ENCODE peak calls at places on chromosomes 11 and 22, in four cellular contexts. One of them, this sample, is unnamed. For H3K4me1, the result is how much of the 10 kb centered on the place peaks cover.

GRCh38 chr11:102589047-102589459 is 36.1 kb downstream of the MMP20 start:
- DNase-seq in neural progenitor cell: no peak
- DNase-seq in SK-N-SH: no peak
- DNase-seq in IMR-90: no peak
- DNase-seq in this sample: no peak

GRCh38 chr11:43532046-43532445 is 148.5 kb upstream of the HSD17B12 start:
- DNase-seq in neural progenitor cell: no peak
- DNase-seq in SK-N-SH: no peak
- DNase-seq in IMR-90: no peak
- DNase-seq in this sample: no peak

GRCh38 chr11:65489061-65489705 is 9.7 kb upstream of the MALAT1 start:
- DNase-seq in neural progenitor cell: peak
- DNase-seq in SK-N-SH: no peak
- DNase-seq in IMR-90: peak
- DNase-seq in this sample: no peak

GRCh38 chr11:130070109-130070828 is 575 bp downstream of the APLP2 start:
- DNase-seq in neural progenitor cell: peak
- DNase-seq in SK-N-SH: peak
- DNase-seq in IMR-90: peak
- DNase-seq in this sample: peak

GRCh38 chr11:64742087-64742939 is 1.6 kb downstream of the RASGRP2 start:
- DNase-seq in neural progenitor cell: peak
- DNase-seq in SK-N-SH: no peak
- DNase-seq in IMR-90: no peak
- DNase-seq in this sample: no peak

GRCh38 chr11:67056640-67057409 is at the start of gene RHOD:
- DNase-seq in neural progenitor cell: peak
- DNase-seq in SK-N-SH: no peak
- DNase-seq in IMR-90: no peak
- DNase-seq in this sample: no peak

GRCh38 chr11:34345991-34346480 is 11.8 kb downstream of the ABTB2 start:
- DNase-seq in neural progenitor cell: no peak
- DNase-seq in SK-N-SH: peak
- DNase-seq in IMR-90: peak
- DNase-seq in this sample: no peak

GRCh38 chr22:26743149-26743548 is 85.8 kb downstream of the MIAT start:
- DNase-seq in neural progenitor cell: no peak
- DNase-seq in SK-N-SH: no peak
- DNase-seq in IMR-90: no peak
- DNase-seq in this sample: no peak

GRCh38 chr11:76248210-76248609 is 41.9 kb upstream of the WNT11 start:
- DNase-seq in neural progenitor cell: peak
- DNase-seq in SK-N-SH: no peak
- DNase-seq in IMR-90: no peak
- DNase-seq in this sample: no peak

GRCh38 chr11:62980133-62980760 is 4.5 kb downstream of the SLC22A6 start:
- DNase-seq in neural progenitor cell: peak
- DNase-seq in SK-N-SH: no peak
- DNase-seq in IMR-90: peak
- DNase-seq in this sample: no peak

GRCh38 chr11:72209101-72209500 is 7.5 kb upstream of the FOLR2 start:
- DNase-seq in neural progenitor cell: no peak
- DNase-seq in SK-N-SH: no peak
- DNase-seq in IMR-90: no peak
- DNase-seq in this sample: no peak

GRCh38 chr11:85779956-85780640 is 30.8 kb downstream of the SYTL2 start:
- DNase-seq in neural progenitor cell: peak
- DNase-seq in SK-N-SH: no peak
- DNase-seq in IMR-90: peak
- DNase-seq in this sample: no peak

GRCh38 chr22:20219667-20220628 is 48.2 kb downstream of the RTN4R start:
- DNase-seq in neural progenitor cell: no peak
- DNase-seq in SK-N-SH: no peak
- DNase-seq in IMR-90: no peak
- DNase-seq in this sample: peak

GRCh38 chr22:20956258-20957117 is 10.6 kb upstream of the AIFM3 start:
- DNase-seq in neural progenitor cell: peak
- DNase-seq in SK-N-SH: no peak
- DNase-seq in IMR-90: peak
- DNase-seq in this sample: no peak

GRCh38 chr11:76524919-76525318 is 80.1 kb downstream of the EMSY start:
- DNase-seq in neural progenitor cell: no peak
- DNase-seq in SK-N-SH: no peak
- DNase-seq in IMR-90: peak
- DNase-seq in this sample: no peak

GRCh38 chr11:18088371-18088770 is 17.5 kb downstream of the SAAL1 start:
- DNase-seq in neural progenitor cell: no peak
- DNase-seq in SK-N-SH: no peak
- DNase-seq in IMR-90: no peak
- DNase-seq in this sample: no peak

GRCh38 chr22:26360169-26360885 is 68.7 kb upstream of the ASPHD2 start:
- DNase-seq in neural progenitor cell: peak
- DNase-seq in SK-N-SH: peak
- DNase-seq in IMR-90: peak
- DNase-seq in this sample: peak

GRCh38 chr11:118111744-118112035 is 24.9 kb upstream of the SMIM35 start:
- DNase-seq in neural progenitor cell: no peak
- DNase-seq in SK-N-SH: no peak
- DNase-seq in IMR-90: no peak
- DNase-seq in this sample: no peak

GRCh38 chr11:120680322-120680721 is 168.8 kb downstream of the GRIK4 start:
- DNase-seq in neural progenitor cell: no peak
- DNase-seq in SK-N-SH: no peak
- DNase-seq in IMR-90: no peak
- DNase-seq in this sample: no peak

GRCh38 chr11:19307498-19307897 is 66.8 kb upstream of the E2F8 start:
- DNase-seq in neural progenitor cell: no peak
- DNase-seq in SK-N-SH: no peak
- DNase-seq in IMR-90: no peak
- DNase-seq in this sample: no peak

GRCh38 chr11:122261546-122261945 is 145.5 kb upstream of the BLID start:
- DNase-seq in neural progenitor cell: no peak
- DNase-seq in SK-N-SH: no peak
- DNase-seq in IMR-90: peak
- DNase-seq in this sample: no peak

GRCh38 chr11:96794152-96794551 is 404.3 kb downstream of the JRKL start:
- DNase-seq in neural progenitor cell: peak
- DNase-seq in SK-N-SH: no peak
- DNase-seq in IMR-90: no peak
- DNase-seq in this sample: no peak
- TF ChIP-seq CTCF in neural progenitor cell: peak
- TF ChIP-seq CTCF in SK-N-SH: peak
- TF ChIP-seq CTCF in IMR-90: peak
- TF ChIP-seq CTCF in this sample: peak

DNA sequence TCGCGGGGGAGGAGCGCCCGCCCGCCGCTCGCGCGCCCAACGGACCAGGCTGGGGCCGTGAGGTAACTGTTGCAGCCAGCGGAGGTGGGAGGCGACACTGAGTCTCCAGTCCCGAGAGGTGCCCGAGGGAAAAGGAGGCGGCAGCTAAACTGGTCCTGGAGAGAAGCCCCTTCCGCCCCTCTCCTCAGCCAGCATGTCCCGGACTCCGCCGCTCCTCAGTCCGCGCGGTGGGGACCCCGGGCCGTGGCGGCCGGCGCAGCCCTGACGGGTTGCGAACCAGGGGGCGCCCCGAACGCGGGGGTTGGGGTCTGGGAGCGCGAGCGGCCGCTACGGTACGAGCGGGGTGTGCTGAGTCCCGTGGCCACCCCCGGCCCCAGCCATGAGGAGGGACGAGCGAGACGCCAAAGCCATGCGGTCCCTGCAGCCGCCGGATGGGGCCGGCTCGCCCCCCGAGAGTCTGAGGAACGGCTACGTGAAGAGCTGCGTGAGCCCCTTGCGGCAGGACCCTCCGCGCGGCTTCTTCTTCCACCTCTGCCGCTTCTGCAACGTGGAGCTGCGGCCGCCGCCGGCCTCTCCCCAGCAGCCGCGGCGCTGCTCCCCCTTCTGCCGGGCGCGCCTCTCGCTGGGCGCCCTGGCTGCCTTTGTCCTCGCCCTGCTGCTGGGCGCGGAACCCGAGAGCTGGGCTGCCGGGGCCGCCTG is at the start of gene PDE3B:
- DNase-seq in neural progenitor cell: peak
- DNase-seq in SK-N-SH: peak
- DNase-seq in IMR-90: peak
- DNase-seq in this sample: peak
- H3K4me1 ChIP-seq in neural progenitor cell: under half
- H3K4me1 ChIP-seq in SK-N-SH: under half
- H3K4me1 ChIP-seq in IMR-90: under half
- H3K4me1 ChIP-seq in this sample: under half

GRCh38 chr22:37229012-37229804 is 14.9 kb downstream of the RAC2 start:
- DNase-seq in neural progenitor cell: no peak
- DNase-seq in SK-N-SH: peak
- DNase-seq in IMR-90: peak
- DNase-seq in this sample: no peak

GRCh38 chr22:37231406-37232139 is 12.5 kb downstream of the RAC2 start:
- DNase-seq in neural progenitor cell: no peak
- DNase-seq in SK-N-SH: peak
- DNase-seq in IMR-90: no peak
- DNase-seq in this sample: no peak

GRCh38 chr22:37228106-37229011 is 15.7 kb downstream of the RAC2 start:
- DNase-seq in neural progenitor cell: no peak
- DNase-seq in SK-N-SH: no peak
- DNase-seq in IMR-90: peak
- DNase-seq in this sample: no peak

GRCh38 chr22:37230673-37231405 is 13.2 kb downstream of the RAC2 start:
- DNase-seq in neural progenitor cell: no peak
- DNase-seq in SK-N-SH: no peak
- DNase-seq in IMR-90: no peak
- DNase-seq in this sample: no peak

GRCh38 chr22:37229805-37230672 is 14.0 kb downstream of the RAC2 start:
- DNase-seq in neural progenitor cell: no peak
- DNase-seq in SK-N-SH: no peak
- DNase-seq in IMR-90: peak
- DNase-seq in this sample: no peak
- H3K4me3 ChIP-seq in neural progenitor cell: no peak
- H3K4me3 ChIP-seq in SK-N-SH: no peak
- H3K4me3 ChIP-seq in IMR-90: no peak
- H3K4me3 ChIP-seq in this sample: no peak

DNA sequence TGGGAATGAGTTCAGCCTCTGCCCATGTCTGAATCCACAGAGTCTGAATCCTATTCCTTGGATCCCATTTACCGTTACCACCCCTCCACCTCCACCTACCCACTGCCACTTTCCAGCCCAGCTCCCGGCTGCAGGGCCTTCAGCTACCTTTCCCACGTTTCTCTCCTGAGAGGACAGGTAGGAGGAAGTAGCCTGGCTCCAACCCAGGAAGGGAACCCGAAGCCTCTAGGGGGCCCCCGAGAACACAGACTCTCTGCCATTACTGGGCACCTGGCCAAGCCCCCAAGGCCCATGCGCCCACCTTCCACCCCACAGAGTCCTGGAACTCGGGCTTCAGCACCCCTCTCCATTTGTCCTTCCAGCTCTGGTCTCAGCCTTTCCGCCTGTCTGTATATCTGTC is 101.9 kb upstream of the LMO1 start:
- DNase-seq in neural progenitor cell: no peak
- DNase-seq in SK-N-SH: no peak
- DNase-seq in IMR-90: no peak
- DNase-seq in this sample: no peak
- TF ChIP-seq CTCF in neural progenitor cell: peak
- TF ChIP-seq CTCF in SK-N-SH: no peak
- TF ChIP-seq CTCF in IMR-90: no peak
- TF ChIP-seq CTCF in this sample: no peak

DNA sequence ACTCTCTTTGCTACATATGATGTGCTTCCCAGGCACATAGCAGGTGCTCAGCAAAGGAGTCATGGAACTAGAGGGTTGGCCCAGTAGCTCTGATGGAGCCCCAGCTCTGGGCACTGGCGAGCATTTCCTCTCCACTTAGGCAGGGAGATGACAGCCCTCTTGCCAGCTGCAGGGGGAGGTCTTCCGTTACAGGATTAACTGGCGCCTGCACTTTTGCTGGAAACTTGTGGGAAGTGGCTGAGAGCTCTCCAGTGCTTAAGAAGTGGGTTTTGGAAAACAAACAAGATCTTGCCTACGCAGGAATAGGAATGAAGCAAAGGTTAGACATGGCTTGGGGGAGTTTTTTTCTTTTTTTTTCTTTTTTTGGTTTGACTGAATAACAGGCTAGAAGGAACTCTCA is 75.5 kb downstream of the MICAL2 start:
- DNase-seq in neural progenitor cell: peak
- DNase-seq in SK-N-SH: peak
- DNase-seq in IMR-90: peak
- DNase-seq in this sample: no peak
- H3K4me1 ChIP-seq in neural progenitor cell: under half
- H3K4me1 ChIP-seq in SK-N-SH: under half
- H3K4me1 ChIP-seq in IMR-90: under half
- H3K4me1 ChIP-seq in this sample: under half

This sample was measured in BE2C.